ENCODE peak calls at places on chromosome 17, in four cellular contexts. E is NCI-H1417, M is B cell, Q is breast epithelium. B is an unnamed sample.

GRCh38 chr17:46811978-46812583 is 6.4 kb downstream of the WNT3 start:
- DNase-seq in E (no peak), M (no peak), Q (no peak), B (no peak)

GRCh38 chr17:12622726-12623125 is 43.0 kb upstream of the MYOCD start:
- DNase-seq in M (no peak), Q (no peak), E (no peak), B (no peak)

GRCh38 chr17:78705071-78705470 is 77.0 kb downstream of the CYTH1 start:
- DNase-seq in Q (no peak), E (no peak), M (no peak), B (no peak)

GRCh38 chr17:33952425-33952824 is 302.7 kb upstream of the CCL2 start:
- DNase-seq in E (no peak), M (no peak), Q (no peak), B (no peak)

GRCh38 chr17:57442914-57443571 is 186.7 kb downstream of the MSI2 start:
- DNase-seq in Q (no peak), M (peak; percentile 53), E (no peak), B (peak; percentile 67)

GRCh38 chr17:933168-934083 is 46.1 kb downstream of the NXN start:
- DNase-seq in Q (no peak), M (no peak), E (no peak), B (no peak)

GRCh38 chr17:82939213-82940030 is 99.6 kb upstream of the ZNF750 start:
- DNase-seq in E (no peak), M (no peak), Q (peak; percentile 43), B (peak; percentile 14)

GRCh38 chr17:77852666-77853207 is 105.8 kb upstream of the TNRC6C start:
- DNase-seq in M (no peak), Q (no peak), E (no peak), B (no peak)

GRCh38 chr17:54172654-54173316 is 350.1 kb downstream of the KIF2B start:
- DNase-seq in M (no peak), E (peak; percentile 15), Q (no peak), B (no peak)

GRCh38 chr17:61764846-61765245 is 98.5 kb downstream of the BRIP1 start:
- DNase-seq in E (no peak), M (no peak), Q (no peak), B (no peak)

GRCh38 chr17:75063201-75063600 is 16.2 kb downstream of the KCTD2 start:
- DNase-seq in Q (no peak), E (no peak), M (no peak), B (no peak)

GRCh38 chr17:73639322-73639721 is 4.9 kb downstream of the SDK2 start:
- DNase-seq in Q (no peak), M (no peak), E (peak; percentile 48), B (no peak)

GRCh38 chr17:31550389-31551056 is 159.0 kb downstream of the RAB11FIP4 start:
- DNase-seq in M (no peak), E (no peak), Q (no peak), B (no peak)

GRCh38 chr17:12627177-12627629 is 38.5 kb upstream of the MYOCD start:
- DNase-seq in E (no peak), M (no peak), Q (no peak), B (no peak)

GRCh38 chr17:39100530-39100929 is 50.9 kb downstream of the PLXDC1 start:
- DNase-seq in M (no peak), Q (no peak), E (no peak), B (no peak)

GRCh38 chr17:45036696-45037095 is 14.7 kb downstream of the DCAKD start:
- DNase-seq in Q (no peak), M (peak; percentile 10), E (no peak), B (no peak)

GRCh38 chr17:83007504-83008475 is 71.6 kb upstream of the METRNL start:
- DNase-seq in E (peak; percentile 90), Q (no peak), M (peak; percentile 26), B (no peak)

GRCh38 chr17:57892146-57892819 is 42.4 kb upstream of the MRPS23 start:
- DNase-seq in E (peak; percentile 86), M (peak; percentile 88), Q (peak; percentile 87), B (peak; percentile 81)

GRCh38 chr17:79465011-79466006 is 145.5 kb downstream of the RBFOX3 start:
- DNase-seq in M (no peak), E (no peak), Q (no peak), B (no peak)

GRCh38 chr17:50850640-50851039 is 15.3 kb downstream of the WFIKKN2 start:
- DNase-seq in Q (no peak), E (no peak), M (no peak), B (no peak)

GRCh38 chr17:2595736-2596135 is 2.3 kb downstream of the PAFAH1B1 start:
- DNase-seq in E (peak; percentile 30), M (no peak), Q (no peak), B (no peak)

GRCh38 chr17:43832168-43832975 is 574 bp downstream of the MPP3 start:
- DNase-seq in Q (no peak), E (peak; percentile 75), M (no peak), B (no peak)

GRCh38 chr17:81867952-81868673 is 3.0 kb downstream of the ARHGDIA start:
- DNase-seq in Q (no peak), M (peak; percentile 24), E (no peak), B (no peak)

GRCh38 chr17:50027639-50028206 is 28.2 kb upstream of the ITGA3 start:
- DNase-seq in M (peak; percentile 16), E (no peak), Q (peak; percentile 60), B (no peak)

GRCh38 chr17:75406222-75406615 is 741 bp upstream of the GRB2 start:
- DNase-seq in Q (no peak), M (no peak), E (no peak), B (no peak)

GRCh38 chr17:34760931-34761500 is 181.6 kb downstream of the TMEM132E start:
- DNase-seq in E (peak; percentile 87), Q (no peak), M (no peak), B (no peak)

GRCh38 chr17:73156887-73157870 is 7.6 kb upstream of the SSTR2 start:
- DNase-seq in Q (no peak), M (no peak), E (peak; percentile 61), B (no peak)

GRCh38 chr17:64572682-64573154 is 65.9 kb downstream of the CEP95 start:
- DNase-seq in M (no peak), Q (no peak), E (no peak), B (no peak)

GRCh38 chr17:72970794-72971512 is 121.5 kb downstream of the SLC39A11 start:
- DNase-seq in Q (no peak), M (no peak), E (no peak), B (no peak)

GRCh38 chr17:32755045-32755805 is 121.7 kb downstream of the MYO1D start:
- DNase-seq in Q (no peak), M (peak; percentile 28), E (peak; percentile 86), B (no peak)

GRCh38 chr17:2149934-2150333 is 95.0 kb downstream of the HIC1 start:
- DNase-seq in M (no peak), E (no peak), Q (no peak), B (no peak)

GRCh38 chr17:74080936-74081335 is 122.5 kb upstream of the RPL38 start:
- DNase-seq in Q (no peak), E (no peak), M (no peak), B (no peak)

GRCh38 chr17:80101160-80101945 is at the start of gene GAA:
- DNase-seq in E (peak; percentile 90), Q (peak; percentile 78), M (peak; percentile 100), B (peak; percentile 91)

GRCh38 chr17:77373298-77374169 is 232.8 kb downstream of the SEC14L1 start:
- DNase-seq in Q (no peak), M (peak; percentile 76), E (peak; percentile 50), B (no peak)

GRCh38 chr17:38358586-38359513 is 7.2 kb downstream of the SOCS7 start:
- DNase-seq in Q (no peak), E (no peak), M (no peak), B (no peak)

B was measured in activated CD8-positive, alpha-beta memory T cell treated with anti-CD3 and anti-CD28 coated beads, Interleukin-2, amount 50 U/mL, for 4 hours.